ENCODE peak calls at places on chromosomes 7 and 10, in seven cellular contexts. P is lower leg skin, A is heart right ventricle, Z is OCI-LY7, L is Calu3, T is nephron progenitor cell, Y is spleen. O is an unnamed sample.

GRCh38 chr10:121106607-121107006 is 255.4 kb downstream of the WDR11 start:
- DNase-seq in Y (no peak), Z (no peak), L (no peak), A (no peak), T (no peak), P (no peak), O (no peak)

GRCh38 chr7:12004547-12004946 is 172.5 kb upstream of the THSD7A start:
- DNase-seq in L (no peak), P (no peak), Y (no peak), A (no peak), Z (no peak), T (no peak), O (no peak)

GRCh38 chr10:90407116-90407515 is 450.7 kb downstream of the HTR7 start:
- DNase-seq in Z (no peak), A (no peak), L (no peak), Y (no peak), T (no peak), P (no peak), O (peak; percentile 41)

GRCh38 chr10:50431791-50432190 is 180.5 kb upstream of the ASAH2 start:
- DNase-seq in A (no peak), Y (no peak), T (no peak), L (no peak), Z (no peak), P (no peak), O (peak; percentile 61)

GRCh38 chr7:86320886-86321285 is 322.8 kb upstream of the GRM3 start:
- DNase-seq in T (no peak), L (no peak), Y (no peak), P (no peak), Z (peak; percentile 88), A (no peak), O (no peak)

GRCh38 chr7:43148161-43148731 is 35.8 kb downstream of the HECW1 start:
- DNase-seq in L (no peak), A (no peak), P (no peak), Z (no peak), Y (no peak), T (no peak), O (no peak)

GRCh38 chr7:137820677-137821420 is 25.9 kb downstream of the DGKI start:
- DNase-seq in T (peak; percentile 33), Y (no peak), Z (no peak), L (no peak), P (peak; percentile 90), A (peak; percentile 67), O (peak; percentile 76)

GRCh38 chr7:3861371-3861770 is 560.3 kb downstream of the SDK1 start:
- DNase-seq in A (no peak), Z (no peak), L (no peak), Y (no peak), P (no peak), T (no peak), O (no peak)

GRCh38 chr10:21724695-21725371 is 190.8 kb downstream of the MLLT10 start:
- DNase-seq in L (peak; percentile 90), Z (peak; percentile 38), T (no peak), P (peak; percentile 92), Y (no peak), A (peak; percentile 47), O (peak; percentile 100)

GRCh38 chr10:15515207-15515606 is 144.1 kb upstream of the FAM171A1 start:
- DNase-seq in A (no peak), Y (no peak), P (no peak), Z (no peak), L (no peak), T (no peak), O (no peak)

GRCh38 chr7:101913876-101914275 is 96.5 kb downstream of the CUX1 start:
- DNase-seq in T (no peak), L (no peak), P (no peak), A (no peak), Z (no peak), Y (no peak), O (no peak)

GRCh38 chr10:49634053-49634660 is 20.3 kb downstream of the CHAT start:
- DNase-seq in L (no peak), Y (peak; percentile 55), P (peak; percentile 76), Z (no peak), T (no peak), A (no peak), O (no peak)

GRCh38 chr10:47187592-47187991 is 112.4 kb upstream of the GDF10 start:
- DNase-seq in Y (no peak), Z (no peak), A (no peak), L (no peak), T (no peak), P (peak; percentile 64), O (no peak)

GRCh38 chr10:33066558-33067236 is 108.7 kb upstream of the ITGB1 start:
- DNase-seq in L (no peak), Z (no peak), A (no peak), T (no peak), Y (no peak), P (no peak), O (no peak)

GRCh38 chr10:70592186-70592735 is 10.3 kb downstream of the PRF1 start:
- DNase-seq in Z (no peak), P (peak; percentile 13), T (no peak), Y (no peak), A (no peak), L (no peak), O (no peak)

GRCh38 chr7:129611246-129612111 is at the start of gene NRF1:
- DNase-seq in A (peak; percentile 92), Y (peak; percentile 98), P (peak; percentile 96), T (peak; percentile 94), Z (peak; percentile 91), L (peak; percentile 95), O (peak; percentile 92)

GRCh38 chr7:141695803-141696289 is 6.1 kb downstream of the DENND11 start:
- DNase-seq in Y (no peak), A (no peak), T (peak; percentile 35), P (no peak), Z (no peak), L (no peak), O (no peak)

GRCh38 chr7:155925682-155926081 is 113.4 kb upstream of the SHH start:
- DNase-seq in A (no peak), Y (no peak), P (no peak), L (no peak), Z (no peak), T (no peak), O (no peak)

GRCh38 chr7:106568680-106569499 is 92.1 kb downstream of the CCDC71L start:
- DNase-seq in A (no peak), P (no peak), T (no peak), L (peak; percentile 54), Y (no peak), Z (peak; percentile 45), O (peak; percentile 64)

GRCh38 chr7:18086165-18087030 is 58.8 kb upstream of the PRPS1L1 start:
- DNase-seq in L (peak; percentile 73), A (peak; percentile 39), P (no peak), Z (no peak), T (peak; percentile 56), Y (peak; percentile 77), O (no peak)
- TF ChIP-seq CTCF in L (peak; percentile 44), A (peak; percentile 32), P (no peak), Z (no peak), T (no peak), Y (no peak), O (no peak)

DNA sequence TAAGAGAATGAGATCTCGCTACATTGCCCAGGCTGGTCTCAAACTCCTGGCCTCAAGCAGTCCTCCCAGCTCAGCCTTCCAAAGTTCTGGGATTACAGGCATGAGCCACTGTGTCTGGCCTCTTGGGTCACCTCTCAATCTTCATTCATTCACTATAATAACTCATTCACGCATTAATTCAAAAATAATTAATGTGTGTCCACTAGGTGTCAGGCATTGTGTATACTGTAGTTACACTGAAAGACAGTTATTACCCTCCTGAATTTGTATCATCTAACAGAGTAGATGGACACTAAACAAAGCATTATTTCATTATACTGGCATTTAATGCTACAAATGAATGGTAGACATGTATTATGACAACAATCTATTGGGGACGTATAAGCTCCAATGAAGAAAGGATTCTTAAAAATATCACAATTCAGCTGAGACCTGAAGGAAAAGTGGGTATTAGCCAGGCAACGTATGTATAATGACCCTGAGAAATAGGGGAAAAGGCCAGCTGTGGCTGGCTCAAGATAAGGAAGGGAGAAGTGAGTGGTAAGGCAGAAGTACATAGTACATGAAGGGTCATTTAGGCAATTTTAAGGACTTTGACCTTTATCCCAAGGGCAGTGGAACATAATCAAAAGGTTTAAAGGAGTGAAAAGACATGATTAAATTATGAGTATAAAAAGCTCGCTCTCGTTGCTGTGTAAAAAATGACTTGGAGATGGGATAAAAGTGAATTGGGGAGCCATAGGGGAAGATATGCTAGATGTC is 150.7 kb downstream of the BTAF1 start:
- DNase-seq in Y (no peak), A (no peak), Z (peak; percentile 44), L (no peak), T (no peak), P (no peak), O (no peak)
- TF ChIP-seq CTCF in Y (no peak), A (peak; percentile 37), Z (peak; percentile 74), L (no peak), T (no peak), P (no peak), O (no peak)

DNA sequence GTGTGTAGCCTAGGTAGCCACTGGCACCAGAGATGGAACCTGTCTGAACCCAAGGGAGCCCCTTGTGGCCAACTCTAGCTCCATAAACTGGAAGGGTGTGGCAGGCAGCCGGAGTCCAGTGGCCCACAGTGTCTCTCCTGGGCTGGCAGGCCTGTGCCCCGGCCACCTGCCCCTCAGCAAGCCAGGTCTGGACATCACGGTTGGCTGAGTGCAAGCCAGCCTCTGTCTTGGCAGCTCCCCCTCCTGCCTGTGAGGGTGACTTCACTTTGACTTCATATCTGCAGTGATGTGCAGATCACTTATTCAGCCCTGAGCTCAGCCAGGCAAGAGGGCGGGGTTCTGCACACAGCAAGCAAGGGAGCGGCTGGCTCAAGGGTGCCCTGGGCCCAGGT is 1.3 kb upstream of the RET start:
- DNase-seq in Y (no peak), L (peak; percentile 30), A (no peak), T (no peak), Z (no peak), P (no peak), O (no peak)
- TF ChIP-seq CTCF in Y (no peak), L (no peak), A (no peak), T (peak; percentile 10), Z (peak; percentile 39), P (no peak), O (no peak)

GRCh38 chr10:30834143-30834542 is 197.5 kb downstream of the ZNF438 start:
- DNase-seq in L (no peak), A (no peak), Y (no peak), Z (no peak), T (no peak), P (no peak), O (no peak)

GRCh38 chr10:30832727-30833624 is 198.7 kb downstream of the ZNF438 start:
- DNase-seq in P (peak; percentile 53), Z (no peak), L (no peak), Y (peak; percentile 43), A (no peak), T (peak; percentile 35), O (no peak)

GRCh38 chr10:30831876-30832726 is 199.6 kb downstream of the ZNF438 start:
- DNase-seq in P (peak; percentile 57), Z (no peak), T (no peak), Y (peak; percentile 14), A (no peak), L (no peak), O (no peak)

GRCh38 chr10:30834636-30835035 is 197.0 kb downstream of the ZNF438 start:
- DNase-seq in L (no peak), T (no peak), P (peak; percentile 34), Z (no peak), A (no peak), Y (no peak), O (no peak)

DNA sequence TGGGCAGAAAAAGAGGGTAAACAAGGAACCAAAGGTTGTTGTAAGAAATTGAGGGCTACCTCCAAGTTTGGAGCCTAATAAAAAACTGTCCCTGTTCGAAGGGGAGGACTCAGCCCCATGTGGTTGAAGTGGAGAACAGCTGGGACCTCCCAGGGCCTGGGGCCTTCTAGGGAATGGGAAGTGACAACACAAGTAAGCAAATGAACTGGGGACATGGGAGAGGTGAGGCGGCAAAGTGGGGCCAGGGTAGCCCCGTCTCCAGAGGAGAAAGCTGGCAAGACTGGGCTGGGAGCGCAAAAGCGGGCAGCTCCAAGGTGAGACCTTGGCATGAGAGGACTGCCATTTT is 198.1 kb downstream of the ZNF438 start:
- DNase-seq in T (no peak), A (no peak), L (no peak), Z (no peak), P (no peak), Y (peak; percentile 36), O (no peak)
- TF ChIP-seq CTCF in T (no peak), A (no peak), L (no peak), Z (no peak), P (no peak), Y (no peak), O (no peak)